ENCODE peak calls at places on chromosomes 11 and 22, in seven cellular contexts. Z is cardiac muscle cell; D is sigmoid colon; I is CD8-positive, alpha-beta memory T cell; E is body of pancreas; C is H1; B is lower lobe of right lung. L is an unnamed sample.
A peak's percentile ranks its signal among the peaks of the same experiment; 100 is the strongest.

GRCh38 chr11:129286813-129287212 is 88.8 kb upstream of the BARX2 start:
- DNase-seq in C (no peak), Z (no peak), D (no peak), E (no peak), I (no peak), B (no peak), L (peak; percentile 58)

GRCh38 chr11:103870821-103871309 is 165.6 kb upstream of the DDI1 start:
- DNase-seq in C (no peak), Z (no peak), E (peak; percentile 28), D (peak; percentile 89), I (no peak), B (peak; percentile 57), L (no peak)

GRCh38 chr22:27810566-27810965 is 9.0 kb upstream of the MN1 start:
- DNase-seq in Z (no peak), B (no peak), C (no peak), D (peak; percentile 93), I (no peak), E (peak; percentile 71), L (peak; percentile 64)

GRCh38 chr22:50249382-50250248 is 1.4 kb downstream of the HDAC10 start:
- DNase-seq in B (no peak), Z (no peak), I (no peak), D (no peak), E (no peak), C (no peak), L (no peak)

GRCh38 chr11:3102641-3102921 is 45.4 kb upstream of the CARS1 start:
- DNase-seq in C (no peak), D (peak; percentile 40), Z (no peak), I (no peak), E (no peak), B (no peak), L (no peak)

GRCh38 chr11:63212742-63213141 is 30.7 kb downstream of the SLC22A25 start:
- DNase-seq in B (no peak), I (no peak), D (no peak), E (no peak), C (no peak), Z (peak; percentile 29), L (peak; percentile 9)

GRCh38 chr11:134802116-134802515 is 390.1 kb upstream of the B3GAT1 start:
- DNase-seq in E (no peak), I (no peak), D (no peak), B (no peak), Z (peak; percentile 65), C (no peak), L (no peak)

GRCh38 chr22:35460678-35461077 is 60.7 kb downstream of the MCM5 start:
- DNase-seq in E (no peak), B (no peak), Z (no peak), D (no peak), C (no peak), I (no peak), L (no peak)

GRCh38 chr11:123532131-123532530 is 102.1 kb downstream of the GRAMD1B start:
- DNase-seq in C (no peak), D (no peak), E (no peak), I (no peak), Z (no peak), B (no peak), L (no peak)

GRCh38 chr11:73347067-73347466 is 29.1 kb upstream of the RELT start:
- DNase-seq in E (no peak), B (no peak), I (no peak), Z (no peak), D (no peak), C (no peak), L (no peak)

GRCh38 chr11:34288482-34288881 is 69.3 kb downstream of the ABTB2 start:
- DNase-seq in I (no peak), D (no peak), Z (peak; percentile 59), B (no peak), C (no peak), E (no peak), L (no peak)

GRCh38 chr11:93577291-93577690 is 34.1 kb upstream of the SMCO4 start:
- DNase-seq in D (no peak), B (no peak), E (no peak), Z (no peak), C (no peak), I (no peak), L (no peak)

GRCh38 chr22:19959043-19959586 is 17.5 kb upstream of the TXNRD2 start:
- DNase-seq in D (peak; percentile 88), C (peak; percentile 98), E (peak; percentile 80), I (no peak), Z (peak; percentile 99), B (peak; percentile 80), L (peak; percentile 86)

GRCh38 chr11:72787262-72788104 is 6.4 kb downstream of the STARD10 start:
- DNase-seq in Z (peak; percentile 40), I (no peak), C (peak; percentile 82), B (no peak), E (peak; percentile 63), D (no peak), L (no peak)

GRCh38 chr11:1482581-1483444 is 3.8 kb downstream of the MOB2 start:
- DNase-seq in D (peak; percentile 75), I (peak; percentile 42), E (peak; percentile 11), Z (no peak), B (peak; percentile 67), C (no peak), L (no peak)

GRCh38 chr22:34866081-34866480 is 199.9 kb upstream of the ISX start:
- DNase-seq in Z (no peak), I (no peak), E (no peak), C (no peak), B (no peak), D (no peak), L (no peak)

GRCh38 chr11:96396637-96397036 is 6.8 kb downstream of the JRKL start:
- DNase-seq in I (no peak), C (no peak), B (no peak), D (no peak), Z (no peak), E (no peak), L (no peak)

GRCh38 chr11:102730036-102730815 is 5.5 kb upstream of the MMP8 start:
- DNase-seq in B (no peak), Z (no peak), E (no peak), C (no peak), D (no peak), I (no peak), L (peak; percentile 16)

GRCh38 chr11:102196816-102197215 is 86.6 kb downstream of the YAP1 start:
- DNase-seq in C (no peak), E (no peak), D (no peak), Z (no peak), I (no peak), B (no peak), L (no peak)

GRCh38 chr22:48515571-48516200 is 1312.0 kb downstream of the BRD1 start:
- DNase-seq in E (no peak), D (no peak), Z (no peak), I (no peak), B (no peak), C (no peak), L (no peak)
- H3K9me3 ChIP-seq in E (no peaks in the 10 kb centered on the region), D (no peaks in the 10 kb centered on the region), Z (no peaks in the 10 kb centered on the region), I (no peaks in the 10 kb centered on the region), B (no peaks in the 10 kb centered on the region), C (no peaks in the 10 kb centered on the region), L (no peaks in the 10 kb centered on the region)

GRCh38 chr11:31819533-31820437 is 8.7 kb upstream of the PAX6 start:
- DNase-seq in I (no peak), Z (no peak), E (no peak), B (no peak), D (peak; percentile 62), C (peak; percentile 82), L (no peak)

GRCh38 chr11:31818874-31819331 is 7.8 kb upstream of the PAX6 start:
- DNase-seq in Z (no peak), I (no peak), B (no peak), C (peak; percentile 74), E (no peak), D (no peak), L (no peak)

GRCh38 chr11:31821235-31821764 is 10.2 kb upstream of the PAX6 start:
- DNase-seq in Z (no peak), D (no peak), I (no peak), C (no peak), E (no peak), B (no peak), L (no peak)

GRCh38 chr11:31821779-31822574 is 10.9 kb upstream of the PAX6 start:
- DNase-seq in E (no peak), D (no peak), Z (no peak), I (no peak), C (no peak), B (no peak), L (no peak)

GRCh38 chr11:31820438-31820818 is 9.3 kb upstream of the PAX6 start:
- DNase-seq in I (no peak), D (no peak), B (no peak), Z (no peak), C (no peak), E (no peak), L (no peak)
- H3K9me3 ChIP-seq in I (no peaks in the 10 kb centered on the region), D (no peaks in the 10 kb centered on the region), B (no peaks in the 10 kb centered on the region), Z (no peaks in the 10 kb centered on the region), C (no peaks in the 10 kb centered on the region), E (no peaks in the 10 kb centered on the region), L (no peaks in the 10 kb centered on the region)

GRCh38 chr11:131495417-131495816 is 125.0 kb downstream of the NTM start:
- DNase-seq in E (peak; percentile 72), Z (no peak), D (peak; percentile 89), B (no peak), I (no peak), C (no peak), L (no peak)

GRCh38 chr11:131503017-131503416 is 132.6 kb downstream of the NTM start:
- DNase-seq in B (no peak), C (no peak), E (no peak), I (no peak), D (no peak), Z (no peak), L (no peak)

GRCh38 chr11:131504199-131504949 is 134.0 kb downstream of the NTM start:
- DNase-seq in E (no peak), I (no peak), C (peak; percentile 84), Z (peak; percentile 53), D (no peak), B (no peak), L (peak; percentile 24)

GRCh38 chr11:131499199-131499598 is 128.8 kb downstream of the NTM start:
- DNase-seq in B (no peak), Z (no peak), E (no peak), C (no peak), D (no peak), I (no peak), L (no peak)

GRCh38 chr11:131498631-131499053 is 128.2 kb downstream of the NTM start:
- DNase-seq in C (no peak), E (no peak), Z (no peak), I (no peak), D (no peak), B (no peak), L (no peak)
- H3K9me3 ChIP-seq in C (no peaks in the 10 kb centered on the region), E (no peaks in the 10 kb centered on the region), Z (no peaks in the 10 kb centered on the region), I (no peaks in the 10 kb centered on the region), D (no peaks in the 10 kb centered on the region), B (no peaks in the 10 kb centered on the region), L (no peaks in the 10 kb centered on the region)

DNA sequence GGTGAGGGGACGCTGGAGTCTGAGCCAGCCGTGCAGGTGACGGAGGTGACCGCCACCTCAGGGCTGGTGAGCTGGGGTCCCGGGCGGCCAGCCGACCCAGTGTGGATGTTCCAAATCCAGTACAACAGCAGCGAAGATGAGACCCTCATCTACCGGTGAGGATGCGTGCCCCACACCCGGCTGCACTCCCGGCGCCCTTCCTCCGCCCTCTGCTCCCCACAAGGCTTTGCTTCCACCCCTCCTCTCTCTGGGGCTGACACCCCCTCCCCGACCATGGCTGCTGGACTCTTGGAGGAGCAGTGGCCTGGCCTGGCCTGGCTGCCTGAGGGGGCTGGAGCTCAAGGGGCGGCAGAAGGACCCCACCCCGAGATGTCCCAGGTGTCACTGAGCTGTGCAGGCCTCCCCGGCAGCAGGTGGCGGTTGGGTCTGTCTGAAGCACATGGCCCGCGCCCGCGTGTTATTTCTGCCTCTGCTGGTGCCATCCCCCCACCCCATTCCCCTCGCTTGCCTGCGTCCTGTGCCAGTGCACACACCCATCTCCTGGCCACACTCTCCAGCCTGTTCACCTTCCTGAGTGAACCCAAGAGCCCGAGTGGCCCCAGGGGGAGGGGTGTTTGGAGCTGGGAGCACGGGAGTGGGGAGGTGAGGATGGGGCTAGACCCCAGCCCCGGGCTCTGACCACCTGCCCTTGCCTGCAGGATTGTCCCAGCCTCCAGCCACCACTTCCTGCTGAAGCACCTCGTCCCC is 2.2 kb downstream of the LRFN4 start:
- DNase-seq in I (no peak), E (no peak), B (no peak), Z (no peak), C (no peak), D (peak; percentile 63), L (no peak)
- H3K9me3 ChIP-seq in I (no peaks in the 10 kb centered on the region), E (no peaks in the 10 kb centered on the region), B (no peaks in the 10 kb centered on the region), Z (no peaks in the 10 kb centered on the region), C (no peaks in the 10 kb centered on the region), D (no peaks in the 10 kb centered on the region), L (no peaks in the 10 kb centered on the region)

L was measured in SJCRH30.